ENCODE peak calls at places on chromosomes 6 and 20, in four cellular contexts. S, R, P and M are unnamed samples.

GRCh38 chr6:124882580-124883393 is 79.5 kb upstream of the RNF217 start:
- DNase-seq in S (no peak), R (no peak), P (no peak), M (no peak)

GRCh38 chr20:49693435-49694171 is 20.1 kb downstream of the B4GALT5 start:
- DNase-seq in S (no peak), R (no peak), P (no peak), M (no peak)

GRCh38 chr20:4066551-4066950 is 51.2 kb upstream of the RNF24 start:
- DNase-seq in S (no peak), R (no peak), P (no peak), M (no peak)

GRCh38 chr20:21244808-21245207 is 58.3 kb upstream of the XRN2 start:
- DNase-seq in S (no peak), R (no peak), P (no peak), M (no peak)

GRCh38 chr6:98835149-98836024 is 1.0 kb downstream of the POU3F2 start:
- DNase-seq in S (no peak), R (no peak), P (peak; percentile 39), M (no peak)

GRCh38 chr6:38176797-38177751 is 357.5 kb downstream of the ZFAND3 start:
- DNase-seq in S (no peak), R (no peak), P (no peak), M (no peak)

GRCh38 chr20:8220716-8221115 is 88.7 kb downstream of the PLCB1 start:
- DNase-seq in S (no peak), R (no peak), P (no peak), M (no peak)

GRCh38 chr6:143698759-143699750 is 21.3 kb downstream of the PHACTR2 start:
- DNase-seq in S (no peak), R (no peak), P (no peak), M (no peak)

GRCh38 chr6:65637289-65638046 is 69.6 kb downstream of the EYS start:
- DNase-seq in S (peak; percentile 29), R (peak; percentile 31), P (no peak), M (no peak)

GRCh38 chr6:140542858-140543257 is 1168.4 kb upstream of the CITED2 start:
- DNase-seq in S (no peak), R (no peak), P (no peak), M (no peak)

GRCh38 chr6:158255974-158256601 is 56.2 kb upstream of the TULP4 start:
- DNase-seq in S (no peak), R (no peak), P (peak; percentile 28), M (no peak)
- H3K27ac ChIP-seq in S (no peak overlapping the region), R (no peak overlapping the region), P (peak overlapping the region; percentile 19), M (no peak overlapping the region)

GRCh38 chr20:17857639-17858449 is 110.8 kb downstream of the SNX5 start:
- DNase-seq in S (no peak), R (no peak), P (no peak), M (no peak)

GRCh38 chr20:17852323-17852722 is 116.3 kb downstream of the SNX5 start:
- DNase-seq in S (no peak), R (no peak), P (no peak), M (no peak)

GRCh38 chr20:17856024-17856564 is 112.5 kb downstream of the SNX5 start:
- DNase-seq in S (no peak), R (no peak), P (no peak), M (no peak)

GRCh38 chr20:17856837-17857605 is 111.6 kb downstream of the SNX5 start:
- DNase-seq in S (no peak), R (no peak), P (no peak), M (no peak)

DNA sequence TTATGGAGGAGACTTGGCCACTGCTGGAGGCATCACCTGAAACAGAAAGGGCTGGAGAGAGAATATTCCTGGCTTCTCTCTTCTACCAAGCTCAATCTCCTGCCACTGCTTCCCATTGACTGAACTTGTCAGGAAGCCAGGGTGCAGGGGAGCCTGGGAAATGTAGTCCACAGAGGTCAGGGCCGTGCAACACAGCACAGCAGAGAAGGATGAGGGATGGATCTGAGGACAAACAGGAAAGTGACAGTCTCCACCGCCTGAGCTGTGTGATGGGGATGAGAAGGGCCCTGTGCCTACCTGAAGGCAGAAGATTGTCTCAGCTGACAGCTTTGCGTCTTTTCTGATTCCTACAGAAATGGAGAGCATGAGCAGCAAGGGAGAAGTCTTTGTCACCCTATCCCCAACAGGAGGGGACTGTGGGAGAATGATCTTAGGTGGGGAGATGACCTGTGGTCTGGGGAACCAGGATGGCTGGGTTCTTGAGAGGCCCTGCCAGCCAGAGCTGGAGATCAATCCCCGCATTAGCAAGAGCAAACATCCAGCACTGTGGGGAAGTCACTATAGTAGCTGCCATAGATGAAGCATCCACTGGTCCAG is 114.2 kb downstream of the SNX5 start:
- DNase-seq in S (peak; percentile 81), R (no peak), P (peak; percentile 51), M (no peak)
- H3K4me3 ChIP-seq in S (no peak overlapping the region), R (no peak overlapping the region), P (no peak overlapping the region), M (no peak overlapping the region)

GRCh38 chr20:61718361-61718760 is 347.3 kb downstream of the TAF4 start:
- DNase-seq in S (no peak), R (no peak), P (no peak), M (no peak)

GRCh38 chr20:61723538-61724257 is 342.0 kb downstream of the TAF4 start:
- DNase-seq in S (no peak), R (no peak), P (no peak), M (no peak)

GRCh38 chr20:61720348-61720696 is 345.4 kb downstream of the TAF4 start:
- DNase-seq in S (no peak), R (no peak), P (no peak), M (no peak)

GRCh38 chr20:61722146-61722678 is 343.5 kb downstream of the TAF4 start:
- DNase-seq in S (no peak), R (no peak), P (peak; percentile 78), M (no peak)

DNA sequence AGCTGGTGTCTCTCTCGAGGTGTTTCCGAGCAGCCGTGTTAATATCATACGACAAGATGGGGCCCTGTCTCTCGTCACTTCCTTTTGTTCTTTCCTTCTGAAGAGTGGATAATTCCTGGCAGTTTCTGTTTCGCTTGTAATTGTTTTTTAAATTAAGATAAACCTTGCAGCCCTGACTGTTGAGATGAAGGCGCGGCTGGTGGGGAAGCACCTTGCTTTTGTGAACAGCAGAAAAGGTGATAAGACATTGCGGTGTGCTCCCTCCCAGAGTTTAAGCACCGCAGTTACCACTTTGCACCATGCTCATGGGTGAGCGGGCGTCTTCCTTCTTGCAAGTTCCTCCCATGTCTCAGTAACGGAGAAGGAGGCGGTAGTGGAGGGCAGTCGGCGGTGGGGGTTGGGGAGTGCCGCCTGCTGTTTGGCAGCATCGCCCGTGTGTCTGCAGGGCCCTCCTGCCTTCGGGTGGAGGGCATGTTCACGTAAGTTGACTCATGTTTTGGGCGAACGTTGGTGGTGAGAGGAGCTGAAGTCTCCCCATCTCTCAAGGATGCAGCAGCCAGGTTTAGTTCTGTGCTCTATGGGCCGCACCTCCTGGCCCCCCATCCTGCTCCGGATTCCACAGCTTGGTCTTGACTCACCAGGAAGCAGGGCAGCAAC is 345.9 kb downstream of the TAF4 start:
- DNase-seq in S (no peak), R (peak; percentile 89), P (no peak), M (no peak)
- H3K27ac ChIP-seq in S (no peak overlapping the region), R (peak overlapping the region; percentile 32), P (no peak overlapping the region), M (no peak overlapping the region)

GRCh38 chr6:116665464-116665863 is 3.1 kb downstream of the ZUP1 start:
- DNase-seq in S (no peak), R (no peak), P (no peak), M (no peak)

GRCh38 chr6:116662186-116662585 is 6.4 kb downstream of the ZUP1 start:
- DNase-seq in S (no peak), R (no peak), P (no peak), M (no peak)

GRCh38 chr6:116667620-116668019 is 946 bp downstream of the ZUP1 start:
- DNase-seq in S (no peak), R (no peak), P (no peak), M (no peak)

GRCh38 chr6:116663308-116663707 is 5.3 kb downstream of the ZUP1 start:
- DNase-seq in S (no peak), R (no peak), P (no peak), M (no peak)

DNA sequence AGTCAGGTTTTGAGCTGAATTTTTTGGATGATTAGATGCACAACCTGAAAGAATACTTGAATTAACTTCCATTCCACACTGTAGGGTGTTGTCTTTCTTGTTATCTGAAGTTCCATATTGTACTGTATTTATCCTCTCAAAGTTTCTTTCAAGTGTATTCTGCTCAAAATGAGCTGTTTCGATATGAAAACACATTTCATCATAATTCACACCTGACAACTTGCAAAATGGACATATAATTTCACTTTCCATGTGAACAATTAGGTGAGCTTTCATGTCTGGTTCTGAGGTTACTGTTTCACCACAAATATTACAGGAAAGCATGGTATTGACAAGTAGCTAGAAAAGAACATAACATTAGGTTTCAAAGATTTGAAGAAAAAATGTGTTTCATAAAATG is 1.7 kb downstream of the ZUP1 start:
- DNase-seq in S (no peak), R (no peak), P (no peak), M (no peak)
- H3K4me3 ChIP-seq in S (no peak overlapping the region), R (no peak overlapping the region), P (no peak overlapping the region), M (no peak overlapping the region)

GRCh38 chr6:121482751-121483150 is 47.3 kb downstream of the GJA1 start:
- DNase-seq in S (no peak), R (no peak), P (no peak), M (no peak)

GRCh38 chr6:121485359-121485809 is 49.9 kb downstream of the GJA1 start:
- DNase-seq in S (no peak), R (no peak), P (no peak), M (no peak)

GRCh38 chr6:121482004-121482693 is 46.7 kb downstream of the GJA1 start:
- DNase-seq in S (no peak), R (no peak), P (no peak), M (no peak)

GRCh38 chr6:121480099-121480713 is 44.8 kb downstream of the GJA1 start:
- DNase-seq in S (no peak), R (no peak), P (no peak), M (no peak)

DNA sequence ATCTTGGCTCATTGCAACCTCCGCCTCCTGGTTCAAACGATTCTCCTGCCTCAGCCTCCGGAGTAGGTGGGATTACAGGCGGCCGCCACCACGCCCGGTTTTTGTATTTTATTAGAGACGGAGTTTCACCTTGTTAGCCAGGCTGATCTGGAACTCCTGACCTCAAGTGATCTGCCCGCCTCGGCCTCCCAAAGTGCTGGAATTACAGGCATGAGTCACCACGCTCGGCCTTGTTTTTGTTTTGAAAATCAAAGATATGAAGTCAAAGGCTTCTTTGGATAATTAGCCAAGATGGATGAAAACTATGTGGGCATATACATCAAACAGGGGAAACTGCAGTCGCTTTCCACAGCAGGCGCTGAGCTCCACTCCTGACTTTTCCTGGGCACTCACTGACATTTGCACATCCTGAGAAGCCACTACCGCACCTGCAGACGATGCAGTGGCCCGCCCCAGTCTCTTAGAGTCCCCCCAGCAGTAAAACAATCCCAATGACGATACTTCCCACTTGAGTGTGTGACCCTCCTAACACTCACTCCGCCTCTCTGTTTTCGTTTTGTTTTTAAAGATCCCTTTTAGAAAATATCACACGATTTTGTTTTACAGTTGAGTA is 44.1 kb downstream of the GJA1 start:
- DNase-seq in S (no peak), R (no peak), P (no peak), M (no peak)
- H3K27ac ChIP-seq in S (no peak overlapping the region), R (no peak overlapping the region), P (no peak overlapping the region), M (no peak overlapping the region)